ENCODE peak calls at places on chromosome 21, in seven cellular contexts. D, O, Q, U, C, I and L are unnamed samples.

GRCh38 chr21:44640761-44641160 is 3.6 kb downstream of the KRTAP10-10 start:
- DNase-seq in Q (no peak), I (no peak), U (no peak), O (no peak), D (no peak), C (no peak), L (no peak)

GRCh38 chr21:45378258-45378966 is 26.6 kb upstream of the COL18A1 start:
- DNase-seq in O (no peak), Q (peak), C (no peak), I (no peak), U (no peak), D (peak), L (no peak)

GRCh38 chr21:45126085-45126687 is 51.8 kb downstream of the ADARB1 start:
- DNase-seq in C (no peak), Q (no peak), U (no peak), O (no peak), I (no peak), D (no peak), L (no peak)

GRCh38 chr21:32698971-32699693 is 28.7 kb downstream of the SYNJ1 start:
- DNase-seq in O (no peak), D (no peak), Q (no peak), I (no peak), C (no peak), U (peak), L (no peak)

GRCh38 chr21:44872568-44873355 is 728 bp downstream of the PTTG1IP start:
- DNase-seq in O (no peak), I (no peak), U (peak), D (no peak), Q (peak), C (peak), L (no peak)

GRCh38 chr21:24110846-24111245 is 1496.4 kb downstream of the MRPL39 start:
- DNase-seq in D (no peak), C (no peak), O (no peak), Q (no peak), I (no peak), U (no peak), L (no peak)

GRCh38 chr21:32768530-32768929 is 3.0 kb downstream of the PAXBP1 start:
- DNase-seq in Q (no peak), D (no peak), U (no peak), I (no peak), O (no peak), C (no peak), L (no peak)

GRCh38 chr21:20292280-20292679 is 705.9 kb upstream of the NCAM2 start:
- DNase-seq in U (no peak), I (no peak), D (no peak), O (no peak), C (no peak), Q (no peak), L (no peak)

GRCh38 chr21:45838636-45839035 is 142.9 kb upstream of the COL6A1 start:
- DNase-seq in O (no peak), C (no peak), U (no peak), Q (no peak), D (no peak), I (no peak), L (no peak)

DNA sequence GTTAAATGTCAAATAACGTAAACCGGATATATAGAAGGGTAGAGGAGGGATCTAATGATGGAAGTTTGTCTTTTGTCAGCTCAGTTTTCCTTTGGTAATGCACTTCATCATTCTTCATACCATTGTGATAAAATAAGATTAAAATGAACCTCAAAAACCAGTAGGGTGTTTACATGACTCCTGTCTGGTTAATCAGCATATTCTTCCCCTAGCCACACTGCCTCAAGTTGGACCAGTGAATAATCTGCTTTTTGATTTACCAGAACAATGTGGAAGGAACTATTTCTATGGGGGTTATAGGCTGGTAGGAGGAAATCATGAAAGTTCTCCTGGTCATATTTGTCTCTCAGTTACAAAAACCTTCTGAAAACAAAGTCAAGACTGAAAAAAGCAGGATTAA is 634.7 kb downstream of the NCAM2 start:
- DNase-seq in Q (no peak), D (no peak), U (no peak), O (no peak), I (no peak), C (no peak), L (no peak)
- TF ChIP-seq CTCF in Q (no peak), D (no peak), U (no peak), O (no peak), I (no peak), C (no peak), L (no peak)

GRCh38 chr21:40819262-40819661 is 27.7 kb downstream of the DSCAM start:
- DNase-seq in Q (no peak), O (no peak), C (no peak), I (no peak), U (no peak), D (no peak), L (no peak)
- TF ChIP-seq CTCF in Q (no peak), O (no peak), C (no peak), I (no peak), U (no peak), D (no peak), L (no peak)

GRCh38 chr21:14688412-14688811 is 142.3 kb upstream of the SAMSN1 start:
- DNase-seq in O (no peak), C (no peak), Q (no peak), U (no peak), I (no peak), D (no peak), L (no peak)
- TF ChIP-seq CTCF in O (no peak), C (no peak), Q (no peak), U (no peak), I (no peak), D (no peak), L (no peak)

GRCh38 chr21:26169611-26170470 is 729 bp downstream of the APP start:
- DNase-seq in Q (peak), O (no peak), I (peak), U (peak), D (peak), C (peak), L (peak)

GRCh38 chr21:26170471-26171309 is at the start of gene APP:
- DNase-seq in Q (peak), U (peak), C (peak), D (peak), O (no peak), I (peak), L (peak)

GRCh38 chr21:26167593-26167992 is 3.0 kb downstream of the APP start:
- DNase-seq in I (no peak), Q (no peak), D (no peak), U (no peak), O (no peak), C (no peak), L (no peak)

GRCh38 chr21:26171310-26172100 is 935 bp upstream of the APP start:
- DNase-seq in I (no peak), D (no peak), U (no peak), C (no peak), Q (no peak), O (no peak), L (no peak)

DNA sequence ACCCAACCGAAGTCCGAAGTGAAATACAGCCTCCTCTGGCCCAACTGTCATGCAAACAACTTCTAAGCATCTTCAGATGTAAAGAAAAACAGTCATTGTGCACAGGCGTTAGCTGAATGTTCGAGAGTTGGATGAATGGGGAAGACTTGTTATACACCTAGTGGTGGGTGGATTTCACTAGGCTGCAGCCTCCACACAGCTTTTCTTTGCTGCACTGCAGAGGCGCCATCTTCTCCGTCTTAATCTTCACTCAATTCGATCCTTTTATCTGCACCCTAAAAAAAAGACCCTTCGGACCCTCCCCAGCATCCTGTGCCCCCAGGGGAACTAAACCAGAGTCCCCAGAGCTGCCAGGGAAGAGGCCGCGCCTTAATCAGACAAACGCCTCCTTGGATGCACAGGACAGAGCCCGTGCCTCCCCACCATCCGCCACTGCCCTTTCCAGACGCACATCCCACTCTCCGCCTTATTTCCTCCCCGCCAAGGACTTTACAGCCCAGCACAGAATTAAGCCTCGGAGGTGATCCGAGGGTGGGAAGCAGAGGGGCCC is 1.4 kb downstream of the APP start:
- DNase-seq in I (no peak), O (no peak), D (peak), Q (no peak), C (peak), U (peak), L (peak)
- TF ChIP-seq CTCF in I (no peak), O (peak), D (peak), Q (peak), C (peak), U (peak), L (peak)

GRCh38 chr21:17673261-17674020 is 60.7 kb upstream of the BTG3 start:
- DNase-seq in D (no peak), U (no peak), C (no peak), O (peak), Q (no peak), I (no peak), L (no peak)
- TF ChIP-seq CTCF in D (no peak), U (no peak), C (no peak), O (no peak), Q (no peak), I (no peak), L (no peak)

DNA sequence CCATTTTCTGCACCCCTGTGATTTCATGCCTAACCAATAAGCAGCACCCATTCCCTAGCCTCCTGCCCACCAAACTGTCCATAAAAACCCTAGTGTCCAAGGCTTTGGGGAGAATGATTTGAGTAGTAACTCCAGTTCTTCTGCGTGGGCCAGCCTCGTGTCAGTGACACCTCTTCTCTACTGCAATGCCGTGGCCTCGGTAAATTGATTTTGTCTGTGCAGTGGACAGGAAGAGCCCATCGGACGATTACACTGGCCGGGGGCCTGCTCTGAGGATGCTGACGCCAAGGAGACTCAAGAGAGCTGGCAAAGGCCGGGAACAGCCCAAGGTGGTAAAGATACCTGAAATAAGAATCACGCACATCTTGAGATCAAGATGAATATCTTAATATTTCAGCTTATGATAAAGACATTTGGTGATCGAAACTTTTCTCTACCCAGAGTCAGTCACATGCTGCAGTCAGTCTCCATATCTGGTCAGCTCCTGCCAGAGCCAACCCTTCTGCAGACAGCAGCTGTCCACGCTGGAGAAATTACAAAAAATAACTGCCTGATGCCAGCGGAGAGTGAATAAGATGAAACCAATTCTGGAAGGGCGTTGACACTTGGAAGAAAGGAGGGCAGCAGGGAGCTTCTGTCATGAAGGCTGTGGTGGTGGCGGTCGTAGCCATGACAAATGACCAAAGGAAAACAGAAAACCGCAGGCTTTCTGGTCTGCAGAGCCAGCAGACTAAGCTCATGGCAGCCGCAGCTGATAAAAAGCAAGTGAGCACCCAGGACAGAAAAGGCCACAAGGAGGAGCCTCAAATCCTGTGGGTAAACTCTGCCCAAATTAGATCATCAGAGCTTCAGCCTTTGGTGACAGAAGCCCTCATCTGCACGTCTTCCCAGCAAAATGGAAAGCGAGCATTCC is 29.1 kb downstream of the RSPH1 start:
- DNase-seq in Q (no peak), C (no peak), O (peak), D (peak), U (peak), I (no peak), L (peak)
- TF ChIP-seq CTCF in Q (peak), C (peak), O (peak), D (no peak), U (peak), I (peak), L (no peak)

GRCh38 chr21:17554619-17555472 is 42.0 kb downstream of the CXADR start:
- DNase-seq in U (no peak), D (peak), I (no peak), C (no peak), O (no peak), Q (no peak), L (no peak)
- TF ChIP-seq CTCF in U (peak), D (peak), I (no peak), C (no peak), O (peak), Q (peak), L (no peak)

GRCh38 chr21:36022704-36023103 is 37.6 kb downstream of the SETD4 start:
- DNase-seq in O (peak), I (no peak), C (no peak), D (no peak), Q (no peak), U (no peak), L (no peak)

GRCh38 chr21:36027352-36027751 is 33.0 kb downstream of the SETD4 start:
- DNase-seq in D (no peak), C (no peak), U (no peak), I (no peak), O (peak), Q (no peak), L (no peak)

GRCh38 chr21:36028127-36029069 is 31.9 kb downstream of the SETD4 start:
- DNase-seq in D (peak), O (peak), Q (peak), C (peak), I (peak), U (peak), L (peak)

GRCh38 chr21:36021251-36021837 is 39.0 kb downstream of the SETD4 start:
- DNase-seq in O (no peak), D (no peak), Q (no peak), I (no peak), U (no peak), C (no peak), L (no peak)

GRCh38 chr21:36024782-36025181 is 35.5 kb downstream of the SETD4 start:
- DNase-seq in D (no peak), Q (no peak), U (no peak), C (no peak), O (no peak), I (no peak), L (no peak)
- TF ChIP-seq CTCF in D (no peak), Q (no peak), U (no peak), C (no peak), O (no peak), I (no peak), L (no peak)

GRCh38 chr21:14321042-14321441 is 61.9 kb downstream of the HSPA13 start:
- DNase-seq in C (no peak), U (peak), D (no peak), I (no peak), O (peak), Q (no peak), L (no peak)

GRCh38 chr21:14319805-14320204 is 63.1 kb downstream of the HSPA13 start:
- DNase-seq in D (no peak), I (no peak), O (no peak), U (no peak), Q (no peak), C (no peak), L (no peak)

GRCh38 chr21:14318598-14318997 is 64.3 kb downstream of the HSPA13 start:
- DNase-seq in C (no peak), O (no peak), D (no peak), I (no peak), Q (no peak), U (no peak), L (no peak)
- TF ChIP-seq CTCF in C (no peak), O (no peak), D (no peak), I (no peak), Q (no peak), U (no peak), L (no peak)

GRCh38 chr21:35520302-35520701 is 471.2 kb upstream of the RUNX1 start:
- DNase-seq in D (no peak), Q (no peak), C (no peak), O (no peak), I (no peak), U (no peak), L (no peak)

GRCh38 chr21:35520869-35521268 is 471.8 kb upstream of the RUNX1 start:
- DNase-seq in C (no peak), O (no peak), D (no peak), U (no peak), Q (no peak), I (no peak), L (no peak)

GRCh38 chr21:35521852-35522505 is 472.9 kb upstream of the RUNX1 start:
- DNase-seq in I (no peak), U (no peak), D (no peak), Q (no peak), C (no peak), O (peak), L (no peak)

GRCh38 chr21:35517848-35518247 is 468.7 kb upstream of the RUNX1 start:
- DNase-seq in D (no peak), C (no peak), Q (no peak), I (no peak), U (no peak), O (no peak), L (no peak)

DNA sequence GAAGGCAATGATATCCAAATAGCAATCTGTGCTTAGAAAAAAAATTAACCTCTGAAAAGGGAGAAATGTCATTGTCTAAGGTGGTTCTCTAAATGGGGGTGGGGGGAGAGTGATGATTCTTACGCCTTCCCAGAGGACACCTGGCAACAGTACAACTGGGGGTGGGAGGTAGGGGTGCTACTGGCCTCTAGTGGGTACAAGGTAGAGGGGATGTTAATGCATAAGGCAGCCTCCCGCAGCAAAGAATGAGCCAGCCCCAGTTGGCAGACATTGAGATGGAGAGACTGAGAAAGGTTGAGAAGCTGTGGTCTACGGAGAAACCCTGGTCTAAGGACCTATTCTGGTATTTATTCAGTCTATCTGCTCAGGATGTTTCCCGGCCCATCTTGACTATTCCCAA is 472.2 kb upstream of the RUNX1 start:
- DNase-seq in C (no peak), O (no peak), Q (no peak), I (no peak), D (no peak), U (no peak), L (no peak)
- TF ChIP-seq CTCF in C (no peak), O (no peak), Q (no peak), I (no peak), D (no peak), U (no peak), L (no peak)